ENCODE peak calls at places on chromosomes 4 and X, in five cellular contexts. C, Y, W, Z and J are unnamed samples.

GRCh38 chr4:185677915-185678314 is 134.1 kb downstream of the SORBS2 start:
- DNase-seq in C (no peak), Y (no peak), W (no peak), Z (no peak), J (no peak)

GRCh38 chr4:52894408-52894807 is 32.3 kb downstream of the RASL11B start:
- DNase-seq in C (no peak), Y (no peak), W (no peak), Z (no peak), J (no peak)

GRCh38 chrX:143027262-143027661 is 1.5 kb downstream of the SPANXN4 start:
- DNase-seq in C (no peak), Y (no peak), W (peak), Z (no peak), J (no peak)

GRCh38 chrX:76127341-76127740 is 45.5 kb upstream of the PBDC1 start:
- DNase-seq in C (no peak), Y (no peak), W (no peak), Z (no peak), J (no peak)

GRCh38 chrX:24426340-24426913 is 38.7 kb upstream of the PDK3 start:
- DNase-seq in C (no peak), Y (no peak), W (no peak), Z (no peak), J (no peak)

GRCh38 chr4:147096667-147097604 is 151.3 kb upstream of the TTC29 start:
- DNase-seq in C (peak), Y (no peak), W (no peak), Z (no peak), J (no peak)

GRCh38 chr4:183499389-183499788 is 5.5 kb upstream of the ING2 start:
- DNase-seq in C (no peak), Y (no peak), W (peak), Z (peak), J (no peak)

GRCh38 chrX:154305481-154306205 is 10.0 kb downstream of the TKTL1 start:
- DNase-seq in C (no peak), Y (no peak), W (no peak), Z (no peak), J (no peak)

GRCh38 chr4:152927737-152928136 is 8.4 kb upstream of the FHDC1 start:
- DNase-seq in C (no peak), Y (no peak), W (no peak), Z (no peak), J (no peak)

GRCh38 chrX:139802048-139802447 is 94.1 kb upstream of the MCF2 start:
- DNase-seq in C (no peak), Y (no peak), W (no peak), Z (no peak), J (no peak)

GRCh38 chr4:124854968-124855367 is 142.4 kb upstream of the ANKRD50 start:
- DNase-seq in C (no peak), Y (no peak), W (no peak), Z (no peak), J (no peak)

GRCh38 chrX:18377802-18378201 is 23.3 kb upstream of the SCML2 start:
- DNase-seq in C (no peak), Y (peak), W (no peak), Z (peak), J (no peak)

GRCh38 chrX:41441934-41442823 is 5.0 kb upstream of the NYX start:
- DNase-seq in C (peak), Y (peak), W (peak), Z (peak), J (peak)

GRCh38 chr4:88159137-88159725 is 792 bp upstream of the ABCG2 start:
- DNase-seq in C (no peak), Y (no peak), W (peak), Z (peak), J (no peak)

GRCh38 chrX:93874554-93874953 is 200.5 kb downstream of the FAM133A start:
- DNase-seq in C (peak), Y (peak), W (no peak), Z (no peak), J (no peak)

GRCh38 chr4:74431113-74431826 is 13.7 kb upstream of the AREG start:
- DNase-seq in C (no peak), Y (no peak), W (no peak), Z (no peak), J (no peak)

GRCh38 chr4:26317766-26318165 is 3.0 kb upstream of the RBPJ start:
- DNase-seq in C (no peak), Y (no peak), W (no peak), Z (no peak), J (no peak)

GRCh38 chr4:14415146-14415545 is 587.1 kb upstream of the CPEB2 start:
- DNase-seq in C (peak), Y (peak), W (no peak), Z (no peak), J (no peak)

GRCh38 chr4:141058739-141059507 is 74.3 kb downstream of the RNF150 start:
- DNase-seq in C (no peak), Y (no peak), W (no peak), Z (no peak), J (peak)

GRCh38 chrX:151009582-151009981 is 26.4 kb downstream of the HMGB3 start:
- DNase-seq in C (no peak), Y (no peak), W (no peak), Z (no peak), J (no peak)

GRCh38 chr4:145716200-145716599 is 36.3 kb downstream of the C4orf51 start:
- DNase-seq in C (no peak), Y (no peak), W (no peak), Z (no peak), J (peak)

GRCh38 chrX:78514852-78515251 is 144.3 kb downstream of the RTL3 start:
- DNase-seq in C (peak), Y (no peak), W (no peak), Z (no peak), J (no peak)

GRCh38 chrX:152886716-152887115 is 11.2 kb upstream of the ZNF185 start:
- DNase-seq in C (no peak), Y (no peak), W (no peak), Z (no peak), J (no peak)

GRCh38 chr4:186074189-186074588 is 5.2 kb downstream of the TLR3 start:
- DNase-seq in C (no peak), Y (no peak), W (no peak), Z (no peak), J (no peak)

GRCh38 chr4:6419452-6420028 is 52.9 kb downstream of the PPP2R2C start:
- DNase-seq in C (no peak), Y (no peak), W (no peak), Z (no peak), J (peak)

GRCh38 chrX:54540289-54540688 is 10.3 kb downstream of the GNL3L start:
- DNase-seq in C (no peak), Y (no peak), W (no peak), Z (no peak), J (peak)